ENCODE peak calls at places on chromosomes 2 and 18, in nine cellular contexts. M is testis; S is HL-60; C is body of pancreas; J is CD8-positive, alpha-beta memory T cell; X is thoracic aorta; D is brain microvascular endothelial cell; P is tibial nerve; A is GM12878. F is an unnamed sample. For H3K27me3, the result is how much of the 10 kb centered on the place peaks cover.

GRCh38 chr2:180753809-180754761 is 226.3 kb upstream of the UBE2E3 start:
- DNase-seq in M (no peak), S (no peak), A (no peak), C (no peak), J (no peak), P (no peak), X (no peak), D (peak), F (no peak)

GRCh38 chr2:60838481-60838880 is 42.9 kb upstream of the REL start:
- DNase-seq in D (no peak), J (no peak), S (no peak), C (no peak), M (no peak), A (no peak), P (no peak), X (no peak), F (no peak)

GRCh38 chr2:199307461-199307860 is 150.3 kb downstream of the SATB2 start:
- DNase-seq in J (no peak), C (no peak), A (no peak), D (no peak), M (no peak), P (no peak), S (no peak), X (no peak), F (no peak)

GRCh38 chr2:38750011-38750792 is 959 bp downstream of the SRSF7 start:
- DNase-seq in A (no peak), D (no peak), J (peak), S (no peak), M (peak), P (peak), X (no peak), C (peak), F (peak)

GRCh38 chr18:37419866-37420265 is 145.7 kb downstream of the CELF4 start:
- DNase-seq in D (no peak), J (no peak), C (no peak), P (no peak), M (no peak), S (no peak), A (no peak), X (no peak), F (no peak)

GRCh38 chr18:35736696-35737095 is 155.2 kb downstream of the GALNT1 start:
- DNase-seq in A (no peak), D (no peak), X (no peak), M (no peak), S (no peak), J (no peak), P (no peak), C (no peak), F (no peak)

GRCh38 chr2:33015421-33016142 is 68.8 kb downstream of the LTBP1 start:
- DNase-seq in J (no peak), C (peak), A (no peak), D (peak), M (no peak), X (no peak), S (no peak), P (no peak), F (no peak)

GRCh38 chr2:66324924-66325583 is 109.9 kb upstream of the MEIS1 start:
- DNase-seq in X (no peak), C (no peak), M (no peak), J (no peak), D (no peak), P (no peak), A (no peak), S (no peak), F (no peak)

GRCh38 chr2:158499383-158499782 is 42.6 kb downstream of the PKP4 start:
- DNase-seq in D (no peak), X (no peak), C (no peak), M (no peak), S (no peak), J (no peak), P (no peak), A (no peak), F (no peak)

GRCh38 chr2:230908595-230909191 is 16.3 kb downstream of the GPR55 start:
- DNase-seq in D (peak), C (no peak), S (peak), X (no peak), M (no peak), P (no peak), A (no peak), J (no peak), F (no peak)

GRCh38 chr18:79217979-79218604 is 148.9 kb downstream of the ATP9B start:
- DNase-seq in S (no peak), P (no peak), J (no peak), D (peak), C (no peak), X (no peak), A (no peak), M (no peak), F (no peak)

GRCh38 chr2:235766206-235766794 is 272.5 kb downstream of the AGAP1 start:
- DNase-seq in S (peak), C (peak), P (no peak), X (peak), J (no peak), A (no peak), D (peak), M (peak), F (peak)

GRCh38 chr18:3449702-3450357 is at the start of gene TGIF1:
- DNase-seq in A (no peak), C (peak), S (peak), M (peak), X (peak), J (peak), D (peak), P (peak), F (peak)

GRCh38 chr2:42786561-42787345 is 5.6 kb downstream of the HAAO start:
- DNase-seq in J (no peak), C (no peak), A (no peak), X (no peak), M (no peak), S (no peak), P (no peak), D (no peak), F (no peak)

GRCh38 chr18:48885266-48885950 is 65.4 kb downstream of the SMAD7 start:
- DNase-seq in X (no peak), D (no peak), P (no peak), J (no peak), S (no peak), C (no peak), A (no peak), M (no peak), F (no peak)

GRCh38 chr2:51624995-51625394 is 593.1 kb upstream of the NRXN1 start:
- DNase-seq in A (no peak), C (no peak), M (no peak), P (no peak), J (no peak), D (peak), X (no peak), S (no peak), F (no peak)

GRCh38 chr18:58639751-58640427 is 11.0 kb upstream of the ALPK2 start:
- DNase-seq in A (no peak), D (peak), S (peak), J (no peak), P (no peak), C (no peak), M (no peak), X (no peak), F (no peak)

GRCh38 chr2:102736174-102736606 is 25.6 kb upstream of the TMEM182 start:
- DNase-seq in P (no peak), C (peak), S (no peak), A (no peak), M (peak), D (peak), J (peak), X (no peak), F (peak)

DNA sequence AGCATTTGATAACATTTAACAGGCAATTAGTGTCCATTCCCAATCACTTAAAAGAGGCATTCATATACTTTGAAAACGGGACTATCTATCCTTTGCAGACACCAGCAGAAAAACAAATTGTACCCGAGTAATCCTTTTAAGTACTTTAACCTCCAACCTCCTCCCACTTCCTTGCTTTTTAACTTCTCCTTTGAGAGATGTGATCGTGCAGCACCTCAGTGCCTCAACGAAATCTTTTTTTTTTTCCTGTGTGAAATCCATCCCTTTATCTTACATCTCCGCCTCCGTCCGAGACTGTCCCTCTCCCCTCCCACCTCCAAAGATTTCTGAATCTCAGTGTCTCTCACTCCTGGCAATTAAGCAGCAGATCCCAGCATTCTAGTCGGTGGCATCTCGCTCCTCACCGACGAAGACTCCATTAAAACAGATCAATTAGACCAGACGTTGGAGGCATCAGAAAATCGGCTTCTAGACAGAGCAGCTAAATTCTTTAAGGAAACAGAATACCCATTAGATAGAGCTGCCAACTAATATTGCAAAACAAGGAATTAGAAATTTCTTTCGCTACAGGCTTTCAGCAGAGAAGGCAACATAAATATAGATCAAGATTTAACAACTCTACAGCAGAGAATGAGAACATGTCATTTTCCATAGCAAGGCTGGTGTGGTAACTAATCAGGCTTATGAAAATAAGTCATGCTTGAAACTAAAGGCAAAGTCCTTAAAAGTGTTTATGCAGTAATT is 1.9 kb upstream of the TMEFF2 start:
- DNase-seq in A (no peak), J (no peak), M (peak), S (no peak), P (no peak), C (no peak), X (no peak), D (no peak), F (no peak)
- H3K27me3 ChIP-seq in A (under half), J (under half), M (under half), S (under half), P (half or more), C (under half), X (under half), D (under half), F (under half)

DNA sequence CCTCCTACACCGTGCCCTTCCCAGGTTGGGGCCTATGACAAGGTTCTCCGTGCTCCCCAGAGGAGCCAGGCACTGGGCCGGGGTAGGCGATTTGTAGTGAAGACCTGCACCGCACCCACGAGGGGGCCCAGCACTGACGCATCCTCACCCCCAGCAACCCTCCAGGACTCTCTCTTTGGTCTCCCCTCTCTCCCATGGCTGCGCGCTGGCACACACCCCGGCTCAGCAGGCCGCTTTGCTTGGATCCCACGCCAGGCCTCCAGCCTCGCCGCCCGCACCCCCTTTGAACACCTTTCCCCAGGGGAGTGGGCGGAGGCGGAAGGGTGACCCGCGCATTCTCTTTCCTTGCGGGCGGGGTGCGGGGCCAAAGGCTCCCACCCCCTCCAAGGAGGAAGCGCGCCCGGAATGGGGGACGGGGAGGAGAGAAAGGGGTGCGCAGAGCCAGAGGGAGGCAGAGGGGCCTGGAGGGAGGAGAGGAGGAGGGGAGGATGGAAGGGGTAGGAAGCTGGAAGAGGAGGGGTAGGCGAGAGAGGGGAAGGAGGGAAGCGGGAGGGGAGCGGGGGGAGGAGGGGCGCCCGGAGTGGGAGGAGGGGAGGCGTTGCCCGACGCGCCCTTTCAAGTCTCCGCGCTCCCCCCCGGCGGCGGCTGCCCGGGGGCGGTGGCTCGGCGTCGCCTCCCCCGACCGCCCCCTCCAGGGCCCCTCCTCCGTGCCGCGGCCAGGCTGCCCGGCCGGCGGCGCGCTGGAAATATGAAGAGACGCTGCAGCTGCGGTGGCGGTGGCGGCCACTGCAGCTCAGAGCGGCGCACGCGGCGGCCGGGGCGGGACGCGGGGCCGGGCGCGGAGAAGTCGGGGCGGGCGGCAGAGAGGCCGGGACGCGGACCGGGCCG is at the start of gene APCDD1:
- DNase-seq in A (no peak), D (no peak), X (no peak), S (peak), M (peak), P (peak), C (peak), J (no peak), F (peak)
- H3K27me3 ChIP-seq in A (under half), D (half or more), X (under half), S (half or more), M (under half), P (under half), C (under half), J (under half), F (under half)

GRCh38 chr18:22349966-22350365 is 67.7 kb downstream of the CTAGE1 start:
- DNase-seq in X (no peak), S (no peak), C (no peak), A (no peak), J (no peak), M (no peak), P (no peak), D (no peak), F (no peak)
- H3K27me3 ChIP-seq in X (under half), S (half or more), C (under half), A (under half), J (under half), M (under half), P (under half), D (under half), F (half or more)

DNA sequence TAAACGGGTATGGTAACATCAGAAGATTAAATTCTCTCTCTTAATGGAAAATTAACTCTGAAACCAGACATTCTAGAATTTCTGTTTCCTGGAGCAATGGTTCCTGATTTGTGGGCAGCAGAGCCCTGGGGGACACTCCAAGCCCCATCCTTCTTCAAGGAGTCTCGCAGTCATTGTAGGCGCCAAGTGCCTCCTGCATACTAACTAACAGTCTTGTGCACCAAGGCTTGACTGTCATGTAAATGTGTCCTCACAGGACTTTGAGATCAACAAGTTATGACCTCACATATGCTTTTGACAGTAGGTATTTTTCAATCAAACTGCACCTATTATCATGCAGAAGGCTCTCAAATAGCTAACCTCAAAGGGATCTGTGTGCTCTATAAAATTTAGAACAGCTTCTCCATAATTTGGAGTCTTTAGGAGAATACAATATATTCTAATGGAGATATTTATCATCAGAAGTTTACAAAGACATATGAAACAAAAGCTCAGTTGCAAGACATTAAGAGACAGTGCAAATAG is 52.1 kb upstream of the COPS8 start:
- DNase-seq in M (no peak), J (no peak), A (no peak), P (no peak), S (no peak), C (no peak), D (no peak), X (no peak), F (no peak)
- H3K27me3 ChIP-seq in M (under half), J (under half), A (under half), P (under half), S (under half), C (under half), D (under half), X (under half), F (under half)

GRCh38 chr2:222423186-222423585 is 1.2 kb upstream of the SGPP2 start:
- DNase-seq in A (no peak), C (no peak), D (no peak), J (no peak), S (no peak), M (no peak), X (no peak), P (no peak), F (no peak)
- H3K27me3 ChIP-seq in A (under half), C (under half), D (under half), J (under half), S (under half), M (under half), X (under half), P (under half), F (under half)

GRCh38 chr2:174341301-174341994 is 6.7 kb downstream of the SP9 start:
- DNase-seq in M (peak), X (no peak), J (peak), P (peak), S (peak), C (peak), D (peak), A (peak), F (peak)
- H3K27me3 ChIP-seq in M (under half), X (half or more), J (half or more), P (half or more), S (half or more), C (half or more), D (half or more), A (under half), F (under half)

GRCh38 chr2:100755441-100755840 is 64.5 kb upstream of the NPAS2 start:
- DNase-seq in A (no peak), P (no peak), X (no peak), S (no peak), M (no peak), D (no peak), C (no peak), J (no peak), F (no peak)

GRCh38 chr2:100754951-100755350 is 65.0 kb upstream of the NPAS2 start:
- DNase-seq in D (no peak), M (no peak), A (no peak), S (no peak), J (no peak), P (no peak), C (no peak), X (no peak), F (no peak)

GRCh38 chr2:100757621-100758394 is 62.1 kb upstream of the NPAS2 start:
- DNase-seq in X (no peak), M (no peak), C (no peak), D (peak), S (no peak), P (no peak), J (no peak), A (no peak), F (no peak)

GRCh38 chr2:100759901-100760300 is 60.0 kb upstream of the NPAS2 start:
- DNase-seq in S (no peak), C (no peak), P (no peak), M (no peak), X (no peak), A (no peak), J (no peak), D (no peak), F (no peak)

DNA sequence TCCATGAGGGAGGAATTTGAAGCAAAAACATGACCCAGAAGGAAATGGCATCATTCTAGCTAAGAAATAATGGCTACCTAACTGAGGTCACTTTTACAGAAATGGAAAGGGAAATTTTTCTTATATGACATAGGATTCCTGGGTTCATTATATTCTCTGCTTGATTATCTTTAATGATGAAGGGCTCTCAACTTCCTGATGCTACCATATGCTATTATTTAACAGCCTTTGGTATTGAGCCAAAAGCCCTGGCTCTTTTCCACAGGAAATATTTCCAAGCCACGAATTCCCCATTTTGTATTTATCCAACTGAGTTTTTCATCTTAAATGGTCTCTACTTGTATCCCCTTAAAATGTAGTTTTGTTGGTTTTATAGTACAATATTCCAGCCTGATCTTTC is 63.2 kb upstream of the NPAS2 start:
- DNase-seq in A (no peak), D (no peak), X (no peak), J (no peak), S (no peak), M (no peak), C (no peak), P (no peak), F (no peak)
- H3K27me3 ChIP-seq in A (under half), D (under half), X (under half), J (under half), S (under half), M (under half), C (under half), P (under half), F (under half)